ENCODE peak calls at places on chromosomes 2 and 18, in four cellular contexts. Z, F, K and C are unnamed samples.

GRCh38 chr2:238133499-238134392 is 4.7 kb upstream of the KLHL30 start:
- DNase-seq in Z (no peak), F (no peak), K (no peak), C (peak)

GRCh38 chr2:101146535-101146934 is 4.6 kb downstream of the TBC1D8 start:
- DNase-seq in Z (no peak), F (no peak), K (no peak), C (no peak)

GRCh38 chr2:98020516-98020915 is 24.8 kb upstream of the TMEM131 start:
- DNase-seq in Z (no peak), F (no peak), K (no peak), C (no peak)

GRCh38 chr2:71530246-71530986 is 77.1 kb downstream of the DYSF start:
- DNase-seq in Z (peak), F (peak), K (peak), C (peak)

GRCh38 chr18:2442726-2443275 is 128.5 kb downstream of the METTL4 start:
- DNase-seq in Z (no peak), F (peak), K (peak), C (peak)

GRCh38 chr2:37085731-37086147 is 1.4 kb downstream of the GPATCH11 start:
- DNase-seq in Z (no peak), F (no peak), K (peak), C (peak)

GRCh38 chr2:71951718-71952404 is 195.8 kb downstream of the CYP26B1 start:
- DNase-seq in Z (no peak), F (no peak), K (no peak), C (no peak)

GRCh38 chr2:235545369-235546150 is 51.7 kb downstream of the AGAP1 start:
- DNase-seq in Z (no peak), F (no peak), K (no peak), C (no peak)

GRCh38 chr2:88450925-88451575 is 1.4 kb downstream of the FOXI3 start:
- DNase-seq in Z (no peak), F (no peak), K (no peak), C (no peak)

GRCh38 chr2:116491292-116491691 is 1323.2 kb upstream of the DDX18 start:
- DNase-seq in Z (no peak), F (peak), K (no peak), C (no peak)

GRCh38 chr18:55588876-55589595 is 1.0 kb upstream of the TCF4 start:
- DNase-seq in Z (no peak), F (no peak), K (peak), C (peak)

GRCh38 chr2:25669520-25669919 is 3.9 kb downstream of the DTNB start:
- DNase-seq in Z (no peak), F (no peak), K (no peak), C (no peak)

GRCh38 chr2:158460632-158461297 is 4.0 kb downstream of the PKP4 start:
- DNase-seq in Z (no peak), F (no peak), K (no peak), C (peak)

GRCh38 chr2:222193328-222194008 is 105.3 kb downstream of the PAX3 start:
- DNase-seq in Z (no peak), F (peak), K (no peak), C (no peak)

GRCh38 chr2:225773143-225773542 is 373.6 kb downstream of the NYAP2 start:
- DNase-seq in Z (no peak), F (no peak), K (no peak), C (no peak)

GRCh38 chr2:17813015-17813741 is 3.1 kb upstream of the MSGN1 start:
- DNase-seq in Z (no peak), F (no peak), K (peak), C (no peak)

GRCh38 chr18:79494936-79495335 is 99.2 kb downstream of the NFATC1 start:
- DNase-seq in Z (no peak), F (no peak), K (no peak), C (no peak)

GRCh38 chr2:57181315-57182038 is 865.1 kb upstream of the VRK2 start:
- DNase-seq in Z (no peak), F (no peak), K (peak), C (peak)

GRCh38 chr2:74498500-74499268 is 719 bp downstream of the LBX2 start:
- DNase-seq in Z (no peak), F (no peak), K (no peak), C (peak)

GRCh38 chr18:41923495-41923894 is 31.5 kb upstream of the PIK3C3 start:
- DNase-seq in Z (no peak), F (no peak), K (no peak), C (no peak)

GRCh38 chr2:182064024-182064880 is 78.6 kb downstream of the PPP1R1C start:
- DNase-seq in Z (no peak), F (no peak), K (peak), C (no peak)

GRCh38 chr2:178306351-178307073 is 112.2 kb downstream of the OSBPL6 start:
- DNase-seq in Z (peak), F (peak), K (peak), C (peak)

GRCh38 chr18:78473563-78473962 is 506.1 kb upstream of the SALL3 start:
- DNase-seq in Z (no peak), F (no peak), K (no peak), C (no peak)

GRCh38 chr2:24577481-24577880 is 86.4 kb downstream of the NCOA1 start:
- DNase-seq in Z (no peak), F (no peak), K (no peak), C (no peak)

GRCh38 chr2:15982285-15982967 is 42.1 kb downstream of the MYCN start:
- DNase-seq in Z (no peak), F (no peak), K (no peak), C (no peak)

GRCh38 chr2:40556739-40557138 is 104.8 kb upstream of the SLC8A1 start:
- DNase-seq in Z (no peak), F (no peak), K (peak), C (peak)

GRCh38 chr2:40556298-40556697 is 104.4 kb upstream of the SLC8A1 start:
- DNase-seq in Z (no peak), F (no peak), K (peak), C (no peak)

GRCh38 chr2:40554665-40555294 is 102.9 kb upstream of the SLC8A1 start:
- DNase-seq in Z (peak), F (peak), K (peak), C (peak)

GRCh38 chr2:40559175-40559574 is 107.3 kb upstream of the SLC8A1 start:
- DNase-seq in Z (no peak), F (no peak), K (peak), C (peak)

DNA sequence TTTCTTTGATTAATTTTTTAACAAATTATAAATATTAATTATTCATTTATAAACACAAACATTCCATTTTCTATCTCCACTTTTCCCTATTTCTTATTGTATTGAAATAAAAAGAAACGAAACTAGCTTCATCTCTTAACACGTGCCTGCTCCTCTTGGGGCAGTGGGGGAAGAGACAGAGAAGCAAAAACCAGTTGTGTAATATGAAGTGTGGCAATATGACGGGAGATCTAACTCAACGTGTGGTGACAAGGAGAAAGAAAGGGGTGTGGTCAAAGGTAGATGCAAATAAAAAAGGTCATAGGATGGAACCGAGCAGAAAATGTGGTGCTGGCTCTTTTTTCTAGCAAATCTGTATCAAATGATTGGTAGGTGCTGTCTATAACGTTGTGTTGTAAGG is 106.9 kb upstream of the SLC8A1 start:
- DNase-seq in Z (no peak), F (no peak), K (no peak), C (no peak)
- H2AFZ ChIP-seq in Z (no peak), F (no peak), K (peak), C (no peak)

GRCh38 chr2:96961551-96961950 is 24.8 kb downstream of the FAM178B start:
- DNase-seq in Z (no peak), F (no peak), K (no peak), C (no peak)

GRCh38 chr2:96959406-96960110 is 26.8 kb downstream of the FAM178B start:
- DNase-seq in Z (no peak), F (no peak), K (no peak), C (no peak)

GRCh38 chr2:96960956-96961350 is 25.4 kb downstream of the FAM178B start:
- DNase-seq in Z (no peak), F (no peak), K (no peak), C (no peak)

GRCh38 chr2:96962567-96963203 is 23.7 kb downstream of the FAM178B start:
- DNase-seq in Z (no peak), F (no peak), K (no peak), C (no peak)

DNA sequence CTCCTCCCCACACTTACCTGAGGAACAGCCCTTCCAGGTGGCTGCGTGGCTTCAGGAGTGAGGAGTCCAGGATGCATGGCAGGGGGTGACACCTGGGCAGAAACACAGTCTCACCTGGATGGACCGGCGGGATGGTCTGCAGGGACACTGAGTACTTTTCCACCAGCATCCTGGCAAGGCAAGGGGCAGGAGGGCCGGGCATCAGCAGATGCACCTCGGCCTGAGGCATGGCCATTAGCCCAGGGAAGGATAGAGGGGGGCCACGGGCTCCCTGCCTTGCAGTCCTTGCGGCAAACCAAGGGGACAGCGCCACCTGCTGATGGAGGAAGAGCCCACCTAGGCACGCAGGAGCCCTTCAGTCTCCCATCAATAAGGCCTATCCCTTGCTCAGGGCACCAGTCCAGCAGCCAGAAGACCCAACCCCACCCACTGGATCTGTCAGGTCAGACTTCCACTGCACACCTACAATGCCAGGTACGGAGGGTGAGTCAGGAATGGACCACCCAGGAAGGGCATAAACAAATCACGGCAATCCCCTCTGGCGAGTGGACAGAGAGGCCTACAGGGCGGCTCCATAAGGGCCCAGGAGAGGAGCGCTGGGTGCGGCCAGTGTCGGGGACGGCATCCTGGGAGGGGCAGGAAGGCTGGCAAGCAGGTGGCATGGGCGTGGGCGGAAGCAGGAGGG is 26.0 kb downstream of the FAM178B start:
- DNase-seq in Z (peak), F (peak), K (peak), C (peak)
- H2AFZ ChIP-seq in Z (peak), F (no peak), K (peak), C (peak)

GRCh38 chr2:85405076-85405402 is 5.1 kb downstream of the CAPG start:
- DNase-seq in Z (no peak), F (no peak), K (no peak), C (no peak)

GRCh38 chr2:85410584-85411404 is 628 bp upstream of the CAPG start:
- DNase-seq in Z (no peak), F (no peak), K (no peak), C (peak)

GRCh38 chr2:85411405-85411748 is 1.2 kb upstream of the CAPG start:
- DNase-seq in Z (no peak), F (no peak), K (no peak), C (no peak)

GRCh38 chr2:85413592-85414421 is 3.6 kb upstream of the CAPG start:
- DNase-seq in Z (peak), F (peak), K (peak), C (no peak)

DNA sequence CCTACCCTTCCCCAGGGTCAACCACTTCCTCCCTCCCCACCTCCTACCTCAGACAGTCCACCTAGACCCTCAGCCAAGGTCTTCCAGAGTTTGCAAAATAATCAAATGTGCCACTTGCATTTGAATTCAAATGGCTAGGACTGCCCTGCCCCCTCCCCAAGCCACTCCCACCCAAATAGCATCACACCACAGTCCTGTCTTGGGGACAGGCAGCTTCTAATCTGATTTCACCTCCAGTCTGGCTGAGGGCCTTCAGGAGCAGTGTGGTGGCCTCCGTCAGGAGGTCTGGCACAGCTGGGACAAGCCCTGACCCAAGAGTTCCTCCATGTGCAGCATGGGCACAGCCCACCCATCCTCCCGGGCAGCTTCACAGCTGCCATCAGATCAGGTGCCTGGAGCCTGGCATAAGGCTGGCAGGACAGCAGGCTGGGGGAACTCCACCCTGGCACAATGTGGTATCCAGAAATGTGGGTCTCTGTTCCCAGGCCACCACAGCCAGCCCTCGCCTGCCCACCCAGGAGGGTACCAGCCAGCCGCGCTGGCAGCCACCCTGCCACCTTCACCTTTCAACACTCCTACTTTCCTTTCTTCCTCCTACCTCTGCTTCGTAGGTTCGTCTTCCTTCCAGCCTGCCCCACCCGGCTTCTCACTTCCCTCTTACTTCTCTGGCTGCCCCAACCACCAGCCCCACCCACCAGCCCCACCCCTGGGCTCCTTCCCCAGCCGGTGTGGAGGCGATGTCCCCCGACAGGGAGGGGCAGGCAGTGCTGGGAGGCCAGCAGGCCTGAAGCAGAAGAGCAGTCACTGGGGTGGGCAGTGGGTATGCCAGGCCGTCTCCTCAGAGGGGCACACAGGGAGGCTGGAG is at the start of gene CAPG:
- DNase-seq in Z (peak), F (peak), K (no peak), C (peak)
- H2AFZ ChIP-seq in Z (peak), F (no peak), K (peak), C (peak)

GRCh38 chr2:10741139-10741538 is 19.7 kb downstream of the ATP6V1C2 start:
- DNase-seq in Z (no peak), F (no peak), K (no peak), C (no peak)
- H2AFZ ChIP-seq in Z (no peak), F (no peak), K (no peak), C (no peak)

GRCh38 chr2:134431837-134432437 is 178.1 kb downstream of the MGAT5 start:
- DNase-seq in Z (no peak), F (no peak), K (peak), C (peak)
- H2AFZ ChIP-seq in Z (no peak), F (no peak), K (no peak), C (no peak)

GRCh38 chr2:223537669-223538601 is 64.2 kb downstream of the SCG2 start:
- DNase-seq in Z (no peak), F (peak), K (peak), C (peak)
- H2AFZ ChIP-seq in Z (no peak), F (no peak), K (no peak), C (peak)